ENCODE peak calls at places on chromosome 10, in ten cellular contexts. Z, R, H, E, P, N, C, L, U and G are unnamed samples.

GRCh38 chr10:86401588-86402282 is 35.1 kb upstream of the GRID1 start:
- DNase-seq in Z (no peak), R (no peak), H (no peak), E (no peak), P (no peak), N (no peak), C (peak; percentile 38), L (no peak), U (no peak), G (peak; percentile 71)

GRCh38 chr10:78777466-78778256 is 291.1 kb upstream of the ZMIZ1 start:
- DNase-seq in Z (no peak), R (no peak), H (no peak), E (peak; percentile 89), P (no peak), N (no peak), C (no peak), L (peak; percentile 49), U (peak; percentile 77), G (no peak)

GRCh38 chr10:52951819-52952218 is 179.2 kb upstream of the MBL2 start:
- DNase-seq in Z (no peak), R (peak; percentile 55), H (peak; percentile 53), E (no peak), P (no peak), N (peak; percentile 5), C (peak; percentile 27), L (peak; percentile 54), U (no peak), G (peak; percentile 74)

GRCh38 chr10:74084955-74085354 is 65.7 kb downstream of the AP3M1 start:
- DNase-seq in Z (no peak), R (no peak), H (peak; percentile 58), E (no peak), P (no peak), N (no peak), C (no peak), L (no peak), U (no peak), G (no peak)

GRCh38 chr10:29635711-29636144 is 957 bp upstream of the SVIL start:
- DNase-seq in Z (no peak), R (peak; percentile 35), H (no peak), E (no peak), P (no peak), N (no peak), C (no peak), L (no peak), U (peak; percentile 44), G (no peak)

GRCh38 chr10:6072215-6072941 is 10.2 kb upstream of the IL2RA start:
- DNase-seq in Z (no peak), R (no peak), H (peak; percentile 62), E (no peak), P (no peak), N (no peak), C (peak; percentile 53), L (no peak), U (no peak), G (no peak)

GRCh38 chr10:1172256-1172975 is 116.2 kb downstream of the WDR37 start:
- DNase-seq in Z (peak; percentile 14), R (no peak), H (no peak), E (peak; percentile 52), P (no peak), N (no peak), C (no peak), L (no peak), U (peak; percentile 7), G (no peak)

GRCh38 chr10:101000602-101000991 is 989 bp downstream of the LZTS2 start:
- DNase-seq in Z (no peak), R (no peak), H (no peak), E (no peak), P (no peak), N (no peak), C (no peak), L (no peak), U (no peak), G (no peak)

GRCh38 chr10:85682621-85683020 is 684.0 kb downstream of the GRID1 start:
- DNase-seq in Z (no peak), R (no peak), H (no peak), E (no peak), P (no peak), N (no peak), C (no peak), L (no peak), U (no peak), G (no peak)

GRCh38 chr10:109067051-109067450 is 856.3 kb downstream of the XPNPEP1 start:
- DNase-seq in Z (no peak), R (no peak), H (no peak), E (no peak), P (no peak), N (no peak), C (no peak), L (no peak), U (no peak), G (no peak)

GRCh38 chr10:86962136-86962980 is 4.0 kb downstream of the SNCG start:
- DNase-seq in Z (peak; percentile 37), R (no peak), H (no peak), E (no peak), P (no peak), N (no peak), C (no peak), L (no peak), U (no peak), G (no peak)

GRCh38 chr10:60257767-60258428 is 131.8 kb downstream of the ANK3 start:
- DNase-seq in Z (no peak), R (no peak), H (no peak), E (no peak), P (no peak), N (no peak), C (no peak), L (no peak), U (no peak), G (no peak)

GRCh38 chr10:101897633-101898032 is 54.0 kb upstream of the KCNIP2 start:
- DNase-seq in Z (peak; percentile 54), R (no peak), H (no peak), E (no peak), P (no peak), N (no peak), C (no peak), L (no peak), U (peak; percentile 47), G (no peak)

GRCh38 chr10:46033602-46034011 is 3.2 kb upstream of the NCOA4 start:
- DNase-seq in Z (no peak), R (peak; percentile 25), H (no peak), E (no peak), P (no peak), N (no peak), C (no peak), L (no peak), U (no peak), G (no peak)

GRCh38 chr10:70378122-70378521 is 4.3 kb downstream of the LRRC20 start:
- DNase-seq in Z (no peak), R (no peak), H (no peak), E (no peak), P (no peak), N (no peak), C (no peak), L (no peak), U (no peak), G (no peak)

GRCh38 chr10:132841254-132841975 is 55.5 kb upstream of the NKX6-2 start:
- DNase-seq in Z (peak; percentile 30), R (no peak), H (no peak), E (no peak), P (no peak), N (no peak), C (no peak), L (no peak), U (no peak), G (no peak)

GRCh38 chr10:131822694-131823245 is 78.0 kb upstream of the PPP2R2D start:
- DNase-seq in Z (no peak), R (no peak), H (no peak), E (peak; percentile 27), P (no peak), N (no peak), C (no peak), L (no peak), U (no peak), G (no peak)

GRCh38 chr10:97659589-97659988 is 19.1 kb downstream of the PI4K2A start:
- DNase-seq in Z (no peak), R (no peak), H (no peak), E (no peak), P (no peak), N (no peak), C (no peak), L (no peak), U (no peak), G (no peak)

GRCh38 chr10:48608279-48608681 is 3.4 kb upstream of the ARHGAP22 start:
- DNase-seq in Z (no peak), R (peak; percentile 47), H (peak; percentile 79), E (no peak), P (no peak), N (peak; percentile 29), C (peak; percentile 71), L (peak; percentile 74), U (no peak), G (peak; percentile 76)

GRCh38 chr10:24208661-24209420 is at the start of gene KIAA1217:
- DNase-seq in Z (peak; percentile 64), R (peak; percentile 48), H (peak; percentile 39), E (no peak), P (no peak), N (no peak), C (no peak), L (peak; percentile 35), U (peak; percentile 78), G (no peak)

GRCh38 chr10:46234431-46235060 is 52.3 kb upstream of the ANTXRL start:
- DNase-seq in Z (peak; percentile 35), R (peak; percentile 1), H (no peak), E (peak; percentile 43), P (no peak), N (no peak), C (no peak), L (no peak), U (no peak), G (peak; percentile 41)

GRCh38 chr10:125095228-125095627 is 65.1 kb downstream of the CTBP2 start:
- DNase-seq in Z (no peak), R (no peak), H (no peak), E (no peak), P (no peak), N (no peak), C (no peak), L (no peak), U (no peak), G (no peak)

GRCh38 chr10:48542471-48543210 is 62.2 kb downstream of the ARHGAP22 start:
- DNase-seq in Z (no peak), R (no peak), H (no peak), E (no peak), P (no peak), N (no peak), C (no peak), L (no peak), U (no peak), G (no peak)

GRCh38 chr10:23099816-23100215 is 4.4 kb downstream of the MSRB2 start:
- DNase-seq in Z (no peak), R (no peak), H (no peak), E (no peak), P (no peak), N (no peak), C (no peak), L (no peak), U (no peak), G (no peak)

GRCh38 chr10:62083868-62084267 is 182.4 kb downstream of the ARID5B start:
- DNase-seq in Z (no peak), R (no peak), H (no peak), E (no peak), P (no peak), N (no peak), C (no peak), L (peak; percentile 26), U (peak; percentile 75), G (no peak)

GRCh38 chr10:105956550-105956949 is 1208.0 kb downstream of the SORCS1 start:
- DNase-seq in Z (no peak), R (no peak), H (no peak), E (no peak), P (no peak), N (no peak), C (no peak), L (no peak), U (no peak), G (no peak)

GRCh38 chr10:71725998-71726672 is 6.6 kb upstream of the C10orf105 start:
- DNase-seq in Z (no peak), R (peak; percentile 52), H (peak; percentile 60), E (no peak), P (no peak), N (peak; percentile 18), C (peak; percentile 54), L (peak; percentile 55), U (no peak), G (no peak)

GRCh38 chr10:107814865-107815487 is 650.5 kb upstream of the SORCS1 start:
- DNase-seq in Z (no peak), R (peak; percentile 68), H (peak; percentile 20), E (peak; percentile 28), P (no peak), N (peak; percentile 45), C (peak; percentile 39), L (peak; percentile 63), U (peak; percentile 27), G (peak; percentile 36)